ENCODE peak calls at places on chromosomes 12 and 14, in five cellular contexts. P is fibroblast of lung, Z is substantia nigra, U is thoracic aorta, G is SK-N-MC. K is an unnamed sample.
A peak's percentile ranks its signal among the peaks of the same experiment; 100 is the strongest.

GRCh38 chr12:108768591-108769500 is 37.5 kb upstream of the CORO1C start:
- DNase-seq in Z (no peak), G (no peak), U (no peak), P (no peak), K (no peak)

GRCh38 chr14:104926619-104927431 is 2.1 kb downstream of the PLD4 start:
- DNase-seq in U (no peak), P (no peak), Z (no peak), G (no peak), K (no peak)

GRCh38 chr12:49051373-49051764 is 9.2 kb downstream of the KMT2D start:
- DNase-seq in Z (no peak), G (no peak), P (no peak), U (no peak), K (no peak)

GRCh38 chr12:108240027-108240785 is 98.9 kb downstream of the CMKLR1 start:
- DNase-seq in P (no peak), G (no peak), U (no peak), Z (no peak), K (no peak)

GRCh38 chr14:53848851-53849250 is 107.8 kb downstream of the BMP4 start:
- DNase-seq in G (no peak), U (no peak), P (no peak), Z (no peak), K (no peak)

GRCh38 chr12:118060301-118061010 is 523 bp downstream of the WSB2 start:
- DNase-seq in P (no peak), U (no peak), G (no peak), Z (peak; percentile 33), K (no peak)

GRCh38 chr14:58785741-58786140 is 148.0 kb downstream of the DACT1 start:
- DNase-seq in U (no peak), G (no peak), P (no peak), Z (no peak), K (no peak)

GRCh38 chr12:98997-99396 is 32.4 kb downstream of the IQSEC3 start:
- DNase-seq in G (no peak), Z (no peak), U (no peak), P (no peak), K (no peak)

GRCh38 chr14:54105406-54105805 is 148.8 kb upstream of the BMP4 start:
- DNase-seq in G (no peak), Z (no peak), P (no peak), U (no peak), K (no peak)

GRCh38 chr12:72270246-72270645 is 1.9 kb upstream of the TRHDE start:
- DNase-seq in U (no peak), P (peak; percentile 41), Z (no peak), G (no peak), K (no peak)

GRCh38 chr14:34997762-34998161 is 15.0 kb downstream of the SRP54 start:
- DNase-seq in P (peak; percentile 3), U (no peak), Z (no peak), G (no peak), K (no peak)

GRCh38 chr14:86310148-86310547 is 780.2 kb downstream of the FLRT2 start:
- DNase-seq in G (no peak), Z (no peak), U (no peak), P (no peak), K (no peak)

GRCh38 chr14:44955528-44955927 is 6.2 kb downstream of the KLHL28 start:
- DNase-seq in G (no peak), P (no peak), Z (no peak), U (no peak), K (no peak)

DNA sequence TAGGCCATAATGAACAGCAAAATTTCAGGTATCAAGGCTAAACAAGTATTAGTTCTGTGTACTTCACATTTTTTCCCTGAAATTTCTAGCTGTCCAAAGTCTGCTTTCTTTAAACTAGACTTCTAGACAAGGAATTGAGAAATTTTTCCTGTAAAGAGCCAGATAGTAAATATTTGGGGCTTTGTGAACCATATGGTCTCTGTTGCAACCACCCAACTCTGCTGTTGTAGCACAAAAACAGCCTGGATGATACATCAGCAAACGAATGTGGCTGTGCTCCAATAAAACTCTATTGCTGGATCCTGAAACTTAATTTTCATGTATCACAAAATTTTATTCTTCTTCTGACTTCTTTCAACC is 95.9 kb upstream of the SLC38A4 start:
- DNase-seq in G (no peak), U (no peak), P (peak; percentile 15), Z (no peak), K (no peak)
- H3K27ac ChIP-seq in G (no peak overlapping the region), U (no peak overlapping the region), P (peak overlapping the region; percentile 6), Z (no peak overlapping the region), K (no peak overlapping the region)

GRCh38 chr12:15687583-15687982 is 101.6 kb downstream of the EPS8 start:
- DNase-seq in U (no peak), P (no peak), G (no peak), Z (no peak), K (no peak)
- H3K27ac ChIP-seq in U (peak overlapping the region; percentile 64), P (no peak overlapping the region), G (peak overlapping the region; percentile 95), Z (peak overlapping the region; percentile 84), K (no peak overlapping the region)

GRCh38 chr12:93292731-93293566 is 84.8 kb upstream of the NUDT4 start:
- DNase-seq in U (no peak), G (peak; percentile 12), Z (no peak), P (peak; percentile 12), K (no peak)
- H3K27ac ChIP-seq in U (no peak overlapping the region), G (peak overlapping the region; percentile 73), Z (no peak overlapping the region), P (no peak overlapping the region), K (no peak overlapping the region)

DNA sequence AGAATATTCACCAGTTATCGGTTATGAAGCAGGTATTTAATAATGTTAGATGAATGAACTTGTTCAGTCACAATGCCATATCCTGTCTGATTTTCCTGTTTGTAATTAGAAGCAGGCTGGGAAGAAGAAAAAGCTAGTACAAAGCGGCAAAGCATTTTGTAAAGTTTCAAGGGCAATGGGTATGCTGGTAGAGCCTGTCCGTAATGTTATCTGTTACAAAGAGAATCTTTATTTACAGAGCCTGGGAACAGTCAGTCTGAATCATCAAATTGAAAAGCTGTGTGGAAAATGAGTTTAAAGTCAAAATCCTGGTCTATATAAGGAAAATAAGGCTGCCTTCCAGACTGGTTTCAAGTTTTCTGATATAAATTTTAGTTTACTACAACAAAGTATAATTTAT is 40.5 kb downstream of the PARP11 start:
- DNase-seq in P (no peak), U (no peak), Z (no peak), G (peak; percentile 8), K (no peak)
- H3K27ac ChIP-seq in P (no peak overlapping the region), U (no peak overlapping the region), Z (no peak overlapping the region), G (peak overlapping the region; percentile 65), K (no peak overlapping the region)

K was measured in brain microvascular endothelial cell.